ENCODE peak calls at places on chromosomes 5 and 9, in four cellular contexts. X is COR-L47, B is midbrain, W is hippocampal formation. O is an unnamed sample.

GRCh38 chr5:78369680-78370079 is 9.3 kb downstream of the SCAMP1 start:
- DNase-seq in X (no peak), B (no peak), W (no peak), O (no peak)

GRCh38 chr5:151708126-151708525 is 21.4 kb upstream of the SPARC start:
- DNase-seq in X (no peak), B (no peak), W (no peak), O (no peak)

GRCh38 chr9:88025411-88026132 is 51.2 kb upstream of the CDK20 start:
- DNase-seq in X (no peak), B (no peak), W (no peak), O (no peak)

GRCh38 chr9:11064853-11065252 is 452.1 kb upstream of the PTPRD start:
- DNase-seq in X (no peak), B (no peak), W (no peak), O (no peak)

GRCh38 chr9:132647355-132647754 is 22.4 kb downstream of the DDX31 start:
- DNase-seq in X (no peak), B (no peak), W (no peak), O (no peak)

GRCh38 chr5:176394881-176395675 is 6.5 kb downstream of the HIGD2A start:
- DNase-seq in X (no peak), B (no peak), W (no peak), O (no peak)

GRCh38 chr9:21505425-21506179 is 23.5 kb upstream of the IFNE start:
- DNase-seq in X (no peak), B (no peak), W (no peak), O (no peak)

GRCh38 chr5:71938886-71939285 is 168.4 kb upstream of the MAP1B start:
- DNase-seq in X (peak; percentile 95), B (no peak), W (no peak), O (no peak)

GRCh38 chr9:92654481-92655301 is 15.2 kb downstream of the IPPK start:
- DNase-seq in X (no peak), B (no peak), W (no peak), O (no peak)